ENCODE peak calls at places on chromosomes 12 and 14, in ten cellular contexts. T is T-helper 1 cell, P is stromal cell of bone marrow, U is epithelial cell of esophagus, W is coronary artery, N is DMS153, O is astrocyte of the spinal cord, B is A549, C is endodermal cell, I is ovary. J is an unnamed sample.

GRCh38 chr14:75372260-75372659 is 55.6 kb upstream of the JDP2 start:
- DNase-seq in W (no peak), C (no peak), U (no peak), O (no peak), T (no peak), I (no peak), N (no peak), B (no peak), P (no peak), J (no peak)

GRCh38 chr12:108699955-108700563 is 31.3 kb downstream of the CORO1C start:
- DNase-seq in T (no peak), W (no peak), U (no peak), I (no peak), N (no peak), P (no peak), C (no peak), B (no peak), O (no peak), J (no peak)

GRCh38 chr14:89394920-89395319 is 22.1 kb downstream of the FOXN3 start:
- DNase-seq in W (no peak), N (no peak), O (no peak), T (no peak), P (no peak), U (no peak), B (no peak), I (no peak), C (no peak), J (no peak)

GRCh38 chr12:49942921-49943662 is 7.4 kb upstream of the AQP2 start:
- DNase-seq in W (peak), P (no peak), O (no peak), U (peak), T (no peak), N (no peak), I (no peak), B (no peak), C (peak), J (no peak)

GRCh38 chr12:6145584-6145983 is 21.1 kb upstream of the VWF start:
- DNase-seq in C (no peak), P (no peak), I (no peak), O (no peak), N (no peak), T (no peak), B (no peak), W (no peak), U (no peak), J (no peak)

GRCh38 chr14:63663428-63664142 is 21.9 kb upstream of the WDR89 start:
- DNase-seq in T (no peak), N (no peak), C (no peak), B (peak), O (no peak), I (no peak), W (no peak), P (no peak), U (peak), J (no peak)

GRCh38 chr12:40650038-40650704 is 42.1 kb upstream of the CNTN1 start:
- DNase-seq in P (no peak), O (no peak), N (no peak), B (no peak), U (no peak), I (no peak), W (no peak), T (no peak), C (peak), J (no peak)

GRCh38 chr12:116236148-116236731 is 41.3 kb downstream of the MED13L start:
- DNase-seq in U (peak), P (no peak), W (no peak), O (peak), T (peak), B (peak), C (peak), I (peak), N (peak), J (no peak)

GRCh38 chr14:68199465-68200145 is 380.0 kb downstream of the RAD51B start:
- DNase-seq in N (peak), T (no peak), C (peak), W (peak), B (no peak), O (peak), I (peak), P (no peak), U (peak), J (no peak)

GRCh38 chr14:99361596-99362220 is 89.7 kb upstream of the BCL11B start:
- DNase-seq in C (no peak), I (no peak), O (no peak), P (no peak), N (no peak), B (no peak), U (no peak), W (no peak), T (no peak), J (no peak)

GRCh38 chr14:33404054-33404453 is 465.4 kb downstream of the NPAS3 start:
- DNase-seq in B (no peak), O (peak), T (no peak), N (no peak), P (peak), W (no peak), C (no peak), I (no peak), U (peak), J (no peak)

GRCh38 chr14:61174395-61175386 is 106.4 kb downstream of the TMEM30B start:
- DNase-seq in I (no peak), C (peak), N (no peak), P (no peak), U (peak), T (no peak), W (no peak), O (peak), B (no peak), J (no peak)

GRCh38 chr12:121917950-121918678 is at the start of gene CFAP251:
- DNase-seq in U (peak), W (peak), O (peak), I (peak), N (peak), B (no peak), T (peak), C (peak), P (peak), J (peak)

GRCh38 chr12:17062296-17063061 is 456.5 kb upstream of the LMO3 start:
- DNase-seq in T (no peak), U (peak), P (no peak), C (no peak), N (peak), O (no peak), W (no peak), B (peak), I (no peak), J (no peak)